ENCODE peak calls at places on chromosomes 3 and 15, in four cellular contexts. C, R, X and L are unnamed samples.

GRCh38 chr3:43995078-43995928 is 246.4 kb upstream of the TOPAZ1 start:
- DNase-seq in C (no peak), X (no peak), R (peak; percentile 80), L (no peak)

GRCh38 chr3:81713018-81713417 is 48.4 kb downstream of the GBE1 start:
- DNase-seq in X (no peak), R (no peak), C (no peak), L (no peak)

GRCh38 chr3:190070623-190071347 is 49.9 kb downstream of the P3H2 start:
- DNase-seq in R (no peak), C (peak; percentile 6), X (no peak), L (peak; percentile 39)

GRCh38 chr3:39106281-39107055 is 959 bp downstream of the GORASP1 start:
- DNase-seq in R (peak; percentile 27), C (no peak), X (no peak), L (no peak)

GRCh38 chr3:177928156-177928555 is 608.1 kb upstream of the KCNMB2 start:
- DNase-seq in R (no peak), C (no peak), X (peak; percentile 4), L (no peak)

GRCh38 chr15:35481992-35482391 is 64.0 kb downstream of the DPH6 start:
- DNase-seq in R (no peak), C (no peak), X (peak; percentile 85), L (peak; percentile 14)

GRCh38 chr3:99639579-99639978 is 1.2 kb downstream of the COL8A1 start:
- DNase-seq in R (no peak), C (no peak), X (no peak), L (no peak)

GRCh38 chr3:168272343-168272984 is 176.7 kb upstream of the GOLIM4 start:
- DNase-seq in R (no peak), X (no peak), C (no peak), L (no peak)

GRCh38 chr15:34855397-34855796 is 60.0 kb upstream of the ACTC1 start:
- DNase-seq in R (peak; percentile 25), C (no peak), X (no peak), L (no peak)

GRCh38 chr15:67142142-67143092 is 77.0 kb downstream of the SMAD3 start:
- DNase-seq in C (no peak), R (peak; percentile 60), X (no peak), L (no peak)

GRCh38 chr15:35437157-35437556 is 108.8 kb downstream of the DPH6 start:
- DNase-seq in R (no peak), X (peak; percentile 12), C (no peak), L (no peak)

GRCh38 chr15:73697033-73697467 is 12.9 kb downstream of the CD276 start:
- DNase-seq in R (peak; percentile 84), C (no peak), X (no peak), L (no peak)

GRCh38 chr3:62445267-62445666 is 71.9 kb upstream of the FEZF2 start:
- DNase-seq in R (no peak), C (peak; percentile 2), X (no peak), L (no peak)

GRCh38 chr3:42819351-42819965 is 10.2 kb downstream of the ACKR2 start:
- DNase-seq in C (peak; percentile 78), R (peak; percentile 54), X (no peak), L (peak; percentile 63)

GRCh38 chr3:53804697-53805462 is 41.3 kb downstream of the CHDH start:
- DNase-seq in X (peak; percentile 8), C (no peak), R (peak; percentile 40), L (no peak)

GRCh38 chr3:165359005-165359404 is 162.8 kb upstream of the SLITRK3 start:
- DNase-seq in R (no peak), C (no peak), X (no peak), L (no peak)

GRCh38 chr3:142912440-142913172 is 23.7 kb upstream of the PCOLCE2 start:
- DNase-seq in X (no peak), R (no peak), C (no peak), L (no peak)

GRCh38 chr3:175879417-175879816 is 1020.3 kb downstream of the NAALADL2 start:
- DNase-seq in R (no peak), X (no peak), C (no peak), L (no peak)

GRCh38 chr15:98150531-98150930 is 190.0 kb downstream of the ARRDC4 start:
- DNase-seq in R (no peak), C (no peak), X (no peak), L (no peak)

GRCh38 chr15:35062164-35063099 is 22.7 kb downstream of the NANOGP8 start:
- DNase-seq in R (no peak), C (no peak), X (no peak), L (no peak)

GRCh38 chr3:137792633-137793271 is 28.6 kb downstream of the SOX14 start:
- DNase-seq in R (peak; percentile 38), C (peak; percentile 17), X (peak; percentile 34), L (peak; percentile 57)

GRCh38 chr3:9649791-9650521 is 651 bp downstream of the MTMR14 start:
- DNase-seq in R (peak; percentile 17), C (no peak), X (no peak), L (no peak)

GRCh38 chr3:140715035-140715434 is 37.2 kb downstream of the TRIM42 start:
- DNase-seq in C (no peak), X (no peak), R (no peak), L (no peak)

GRCh38 chr3:169227911-169228310 is 435.6 kb downstream of the MECOM start:
- DNase-seq in X (no peak), C (no peak), R (no peak), L (no peak)

GRCh38 chr3:157300091-157300490 is 136.6 kb upstream of the PTX3 start:
- DNase-seq in C (no peak), R (no peak), X (no peak), L (no peak)

GRCh38 chr3:43738305-43738704 is 47.6 kb downstream of the ABHD5 start:
- DNase-seq in X (no peak), C (no peak), R (no peak), L (peak; percentile 65)

GRCh38 chr3:39639344-39640236 is 169.8 kb upstream of the MYRIP start:
- DNase-seq in R (no peak), X (peak; percentile 88), C (peak; percentile 40), L (no peak)

GRCh38 chr15:97729270-97729669 is 231.2 kb upstream of the ARRDC4 start:
- DNase-seq in C (no peak), X (no peak), R (no peak), L (no peak)

GRCh38 chr3:35486295-35486694 is 153.0 kb upstream of the ARPP21 start:
- DNase-seq in C (peak; percentile 2), R (no peak), X (no peak), L (peak; percentile 71)

GRCh38 chr15:27454281-27455060 is 483.5 kb downstream of the GABRG3 start:
- DNase-seq in R (no peak), X (no peak), C (no peak), L (no peak)

GRCh38 chr3:55490194-55490913 is 3.2 kb upstream of the WNT5A start:
- DNase-seq in C (no peak), R (no peak), X (no peak), L (no peak)

GRCh38 chr3:55489804-55490132 is 2.7 kb upstream of the WNT5A start:
- DNase-seq in C (no peak), X (no peak), R (no peak), L (no peak)

GRCh38 chr3:55492976-55493375 is 5.9 kb upstream of the WNT5A start:
- DNase-seq in X (no peak), C (no peak), R (no peak), L (no peak)

GRCh38 chr3:55488398-55489055 is 1.4 kb upstream of the WNT5A start:
- DNase-seq in X (no peak), C (no peak), R (peak; percentile 79), L (peak; percentile 58)

DNA sequence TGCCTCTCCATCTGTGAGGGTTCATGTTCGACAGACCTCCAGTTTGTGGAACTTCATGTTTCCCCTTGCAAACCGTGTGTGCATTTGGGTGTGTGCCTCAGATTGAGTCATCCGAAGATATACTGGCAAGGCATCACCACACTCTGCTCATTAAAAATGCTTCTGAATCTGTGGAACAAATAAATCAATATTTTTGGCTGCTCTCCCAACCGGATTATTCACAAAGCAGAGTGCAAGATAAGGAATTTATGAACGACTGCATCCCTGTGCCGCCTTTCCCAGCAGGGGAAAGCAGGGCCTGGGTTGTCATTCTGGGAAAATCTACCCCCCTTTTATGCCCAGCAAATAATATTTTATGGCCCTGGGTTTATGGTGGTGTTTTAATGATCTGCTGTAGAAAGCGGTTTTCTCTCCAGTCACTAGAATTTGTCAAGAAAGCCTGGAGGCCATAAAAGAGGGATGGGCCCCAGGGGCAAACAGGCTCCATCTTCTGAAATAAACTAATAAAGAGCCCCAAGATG is 4.2 kb upstream of the WNT5A start:
- DNase-seq in X (no peak), C (no peak), R (no peak), L (no peak)
- TF ChIP-seq JUND in X (no peak), C (no peak), R (peak; percentile 86), L (no peak)

GRCh38 chr15:50633653-50634052 is 52.9 kb downstream of the TRPM7 start:
- DNase-seq in R (no peak), C (no peak), X (no peak), L (no peak)

GRCh38 chr15:50641318-50641717 is 45.3 kb downstream of the TRPM7 start:
- DNase-seq in C (no peak), R (no peak), X (no peak), L (no peak)

GRCh38 chr15:50636146-50636545 is 50.5 kb downstream of the TRPM7 start:
- DNase-seq in R (no peak), X (no peak), C (no peak), L (peak; percentile 1)
- TF ChIP-seq JUND in R (no peak), X (no peak), C (no peak), L (no peak)

GRCh38 chr3:26350853-26351252 is 271.7 kb upstream of the LRRC3B start:
- DNase-seq in X (no peak), C (no peak), R (no peak), L (no peak)
- TF ChIP-seq JUND in X (no peak), C (no peak), R (no peak), L (no peak)

DNA sequence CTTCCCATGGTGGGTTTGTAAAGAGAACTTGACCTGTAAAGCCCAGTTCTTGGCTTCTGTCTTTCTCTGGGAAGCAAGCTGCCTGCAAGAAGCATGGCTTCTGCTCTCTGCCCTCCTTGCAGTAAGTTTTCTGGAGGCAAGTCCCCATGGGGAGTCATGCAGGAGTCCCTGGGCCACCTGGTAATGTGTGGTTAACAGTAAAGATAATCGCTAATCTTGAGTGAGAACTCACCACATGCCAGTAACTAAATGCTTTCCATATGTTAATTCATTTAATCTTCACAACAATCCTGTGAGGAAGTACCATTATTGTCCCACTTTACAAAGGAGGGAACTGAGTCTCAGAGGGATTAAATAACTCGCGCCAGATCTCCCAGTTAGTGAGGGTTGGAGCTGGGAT is 4.2 kb downstream of the CAPN3 start:
- DNase-seq in R (no peak), C (no peak), X (no peak), L (no peak)
- TF ChIP-seq JUND in R (no peak), C (no peak), X (no peak), L (no peak)

DNA sequence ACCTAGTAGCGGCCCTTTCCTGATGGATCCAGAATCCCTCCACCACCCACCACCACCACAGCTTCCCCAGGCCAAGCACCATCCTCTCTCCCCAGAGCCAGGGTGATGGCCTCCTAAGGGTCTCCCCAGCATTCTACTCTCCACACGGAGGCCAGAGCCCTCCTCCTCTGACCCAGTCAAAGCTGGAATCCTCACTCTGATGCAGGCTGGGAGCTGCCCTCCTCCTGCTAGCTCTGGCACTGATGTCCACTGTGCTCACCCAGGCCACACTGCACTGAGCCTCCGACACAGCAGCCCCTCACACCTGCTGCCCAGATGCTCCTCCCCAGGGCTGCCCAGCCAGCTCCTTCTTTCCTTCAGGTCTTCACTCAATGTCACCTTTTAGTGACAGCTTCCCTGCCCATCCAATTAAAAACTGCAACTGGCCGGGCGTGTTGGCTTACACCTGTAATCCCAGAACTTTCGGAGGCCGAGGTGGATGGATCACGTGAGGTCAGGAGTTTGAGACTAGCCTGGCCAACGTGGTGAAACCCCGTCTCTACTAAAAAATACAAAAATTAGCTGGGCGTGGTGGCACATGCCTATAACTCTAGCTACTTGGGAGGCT is 21.0 kb downstream of the XXYLT1 start:
- DNase-seq in R (no peak), C (no peak), X (no peak), L (no peak)
- TF ChIP-seq JUND in R (no peak), C (no peak), X (no peak), L (no peak)

GRCh38 chr3:148924572-148924971 is 59.5 kb downstream of the CPA3 start:
- DNase-seq in C (no peak), X (no peak), R (no peak), L (no peak)
- TF ChIP-seq JUND in C (no peak), X (no peak), R (peak; percentile 40), L (no peak)